ENCODE peak calls at places on chromosome 4, in nine cellular contexts. A is cardiac muscle cell, S is neural progenitor cell, U is ovary, Y is stomach, C is heart right ventricle, P is lower lobe of right lung, B is colonic mucosa, M is HCT116. F is an unnamed sample. For H3K4me1, the result is how much of the 10 kb centered on the place peaks cover.

GRCh38 chr4:86512631-86513030 is 81.5 kb upstream of the PTPN13 start:
- DNase-seq in A (no peak), S (no peak), U (no peak), Y (no peak), C (no peak), P (no peak), B (no peak), M (no peak), F (no peak)

GRCh38 chr4:147582386-147583077 is 34.7 kb upstream of the TMEM184C start:
- DNase-seq in A (no peak), S (no peak), U (no peak), Y (no peak), C (no peak), P (no peak), B (no peak), M (no peak), F (no peak)

GRCh38 chr4:102826105-102826889 is 1.1 kb downstream of the UBE2D3 start:
- DNase-seq in A (no peak), S (peak), U (no peak), Y (no peak), C (no peak), P (no peak), B (no peak), M (no peak), F (no peak)

GRCh38 chr4:82679531-82679930 is 117.7 kb upstream of the TMEM150C start:
- DNase-seq in A (no peak), S (peak), U (no peak), Y (no peak), C (no peak), P (no peak), B (no peak), M (no peak), F (no peak)

GRCh38 chr4:153731239-153731638 is 28.6 kb downstream of the RNF175 start:
- DNase-seq in A (peak), S (no peak), U (no peak), Y (no peak), C (no peak), P (no peak), B (no peak), M (no peak), F (no peak)

GRCh38 chr4:146255463-146255862 is 41.1 kb downstream of the REELD1 start:
- DNase-seq in A (peak), S (no peak), U (no peak), Y (no peak), C (no peak), P (no peak), B (no peak), M (no peak), F (no peak)

GRCh38 chr4:185761352-185762235 is 50.4 kb downstream of the SORBS2 start:
- DNase-seq in A (peak), S (no peak), U (no peak), Y (no peak), C (no peak), P (no peak), B (no peak), M (no peak), F (no peak)

GRCh38 chr4:167234388-167234881 is at the start of gene SPOCK3:
- DNase-seq in A (peak), S (peak), U (peak), Y (peak), C (peak), P (peak), B (no peak), M (peak), F (peak)

GRCh38 chr4:26490111-26490979 is at the start of gene CCKAR:
- DNase-seq in A (no peak), S (peak), U (no peak), Y (peak), C (no peak), P (no peak), B (no peak), M (no peak), F (no peak)

GRCh38 chr4:39061450-39061849 is 582 bp upstream of the KLHL5 start:
- DNase-seq in A (no peak), S (no peak), U (no peak), Y (no peak), C (no peak), P (no peak), B (no peak), M (no peak), F (no peak)

GRCh38 chr4:61619528-61619927 is 419.4 kb downstream of the ADGRL3 start:
- DNase-seq in A (no peak), S (no peak), U (no peak), Y (no peak), C (no peak), P (no peak), B (no peak), M (no peak), F (no peak)

GRCh38 chr4:155071962-155072361 is 136.5 kb upstream of the NPY2R start:
- DNase-seq in A (no peak), S (no peak), U (no peak), Y (no peak), C (no peak), P (no peak), B (no peak), M (no peak), F (no peak)

GRCh38 chr4:26858947-26859401 is 1.7 kb upstream of the STIM2 start:
- DNase-seq in A (no peak), S (no peak), U (no peak), Y (no peak), C (no peak), P (no peak), B (no peak), M (no peak), F (no peak)

GRCh38 chr4:146450524-146450923 is 71.2 kb downstream of the SLC10A7 start:
- DNase-seq in A (peak), S (no peak), U (no peak), Y (no peak), C (no peak), P (no peak), B (no peak), M (no peak), F (no peak)

GRCh38 chr4:38672247-38673071 is 8.5 kb downstream of the KLF3 start:
- DNase-seq in A (no peak), S (peak), U (peak), Y (no peak), C (no peak), P (no peak), B (peak), M (no peak), F (peak)

GRCh38 chr4:18641334-18641733 is 619.8 kb upstream of the LCORL start:
- DNase-seq in A (no peak), S (no peak), U (no peak), Y (no peak), C (no peak), P (no peak), B (no peak), M (no peak), F (no peak)

GRCh38 chr4:183758006-183758734 is 99.1 kb downstream of the TRAPPC11 start:
- DNase-seq in A (peak), S (peak), U (no peak), Y (no peak), C (peak), P (no peak), B (peak), M (no peak), F (peak)
- TF ChIP-seq CTCF in A (peak), S (peak), U (no peak), Y (no peak), C (peak), P (no peak), B (peak), M (peak), F (no peak)

DNA sequence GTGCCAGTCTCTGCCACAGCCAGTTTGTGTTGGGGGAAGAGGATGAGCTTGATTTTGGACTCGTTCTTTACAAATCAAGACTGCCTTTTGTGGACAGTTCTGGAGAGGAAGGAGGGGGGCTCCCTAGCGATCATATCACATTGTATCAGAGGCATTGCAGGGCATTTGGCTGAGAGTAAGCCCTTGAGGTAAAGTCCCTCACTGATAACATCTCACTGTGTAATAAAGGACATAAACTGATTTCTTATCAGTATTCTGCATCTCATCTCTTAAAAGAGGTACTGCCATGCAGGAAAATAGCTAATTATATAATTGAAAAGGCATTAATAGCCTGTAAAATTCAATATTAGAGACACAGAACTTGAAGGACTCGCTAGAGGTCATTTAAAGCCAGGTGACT is 6.1 kb upstream of the IGFBP7 start:
- DNase-seq in A (no peak), S (no peak), U (no peak), Y (no peak), C (no peak), P (no peak), B (no peak), M (no peak), F (no peak)
- H3K4me1 ChIP-seq in A (under half), S (under half), U (under half), Y (under half), C (under half), P (under half), B (under half), M (under half), F (under half)

DNA sequence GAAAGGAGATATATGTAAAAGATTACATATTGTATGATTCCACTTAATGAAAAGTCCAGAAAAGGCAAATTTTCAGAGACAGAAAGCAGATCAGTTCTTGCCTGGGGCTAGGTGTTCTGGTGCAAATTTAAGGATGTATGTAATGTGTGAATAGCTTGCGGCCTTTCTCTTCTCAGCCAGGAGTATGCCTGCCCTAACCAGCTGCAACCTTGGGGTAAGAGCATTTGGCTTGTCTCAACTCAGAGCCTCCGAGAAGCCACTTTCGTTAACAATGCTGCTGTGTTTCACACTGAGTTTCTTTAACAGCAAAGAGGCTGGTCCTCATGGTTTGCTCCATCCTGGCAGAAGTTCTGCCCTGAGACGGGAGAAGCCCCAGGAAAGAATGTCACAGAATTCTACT is 102.7 kb downstream of the SPCS3 start:
- DNase-seq in A (no peak), S (no peak), U (no peak), Y (no peak), C (no peak), P (no peak), B (no peak), M (no peak), F (no peak)
- TF ChIP-seq CTCF in A (no peak), S (no peak), U (no peak), Y (no peak), C (no peak), P (no peak), B (no peak), M (no peak), F (no peak)

DNA sequence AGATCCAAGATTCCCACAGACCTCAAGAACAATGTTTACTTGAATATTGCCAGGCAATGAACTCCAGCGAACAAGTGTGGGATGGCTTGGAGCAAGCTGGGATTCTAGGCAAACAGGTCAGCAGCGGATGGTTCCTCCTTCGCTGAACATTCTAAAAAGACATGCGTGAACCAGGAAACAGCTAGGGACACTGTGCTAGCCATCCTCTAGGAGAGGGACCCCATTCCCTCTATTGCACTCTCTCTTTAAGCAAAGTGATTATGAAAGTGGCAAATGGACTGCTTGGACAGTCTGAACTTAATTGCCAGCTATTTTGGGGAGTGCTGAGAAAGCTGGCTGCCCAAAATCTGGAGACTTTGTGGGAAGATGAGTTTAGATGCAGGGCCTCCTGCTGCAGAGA is 29.9 kb upstream of the TEC start:
- DNase-seq in A (no peak), S (no peak), U (no peak), Y (no peak), C (no peak), P (no peak), B (no peak), M (no peak), F (no peak)
- H3K4me1 ChIP-seq in A (under half), S (under half), U (under half), Y (under half), C (under half), P (under half), B (under half), M (under half), F (under half)

GRCh38 chr4:141215972-141216761 is 4.5 kb upstream of the ZNF330 start:
- DNase-seq in A (no peak), S (no peak), U (no peak), Y (no peak), C (no peak), P (no peak), B (no peak), M (no peak), F (no peak)
- TF ChIP-seq CTCF in A (no peak), S (no peak), U (no peak), Y (no peak), C (no peak), P (no peak), B (no peak), M (no peak), F (no peak)

GRCh38 chr4:42632653-42633382 is 24.1 kb downstream of the ATP8A1 start:
- DNase-seq in A (no peak), S (no peak), U (no peak), Y (no peak), C (no peak), P (no peak), B (no peak), M (no peak), F (no peak)
- H3K4me1 ChIP-seq in A (under half), S (under half), U (under half), Y (under half), C (under half), P (under half), B (under half), M (under half), F (under half)

GRCh38 chr4:48945981-48946380 is 39.4 kb upstream of the OCIAD2 start:
- DNase-seq in A (no peak), S (no peak), U (no peak), Y (no peak), C (no peak), P (no peak), B (no peak), M (no peak), F (no peak)

GRCh38 chr4:48949086-48949485 is 37.0 kb upstream of the CWH43 start:
- DNase-seq in A (no peak), S (no peak), U (no peak), Y (no peak), C (no peak), P (no peak), B (no peak), M (no peak), F (no peak)

GRCh38 chr4:48944659-48945290 is 38.2 kb upstream of the OCIAD2 start:
- DNase-seq in A (no peak), S (peak), U (no peak), Y (peak), C (no peak), P (no peak), B (peak), M (no peak), F (peak)

GRCh38 chr4:48949518-48950207 is 36.4 kb upstream of the CWH43 start:
- DNase-seq in A (no peak), S (no peak), U (no peak), Y (no peak), C (no peak), P (no peak), B (no peak), M (no peak), F (no peak)

GRCh38 chr4:48947731-48948130 is 38.3 kb upstream of the CWH43 start:
- DNase-seq in A (no peak), S (no peak), U (no peak), Y (no peak), C (no peak), P (no peak), B (no peak), M (no peak), F (no peak)
- TF ChIP-seq CTCF in A (no peak), S (peak), U (no peak), Y (no peak), C (no peak), P (no peak), B (no peak), M (peak), F (no peak)

GRCh38 chr4:7872264-7872771 is 67.3 kb downstream of the AFAP1 start:
- DNase-seq in A (peak), S (no peak), U (peak), Y (no peak), C (no peak), P (no peak), B (no peak), M (no peak), F (no peak)

GRCh38 chr4:7871356-7871755 is 68.3 kb downstream of the AFAP1 start:
- DNase-seq in A (no peak), S (no peak), U (no peak), Y (no peak), C (no peak), P (no peak), B (no peak), M (no peak), F (no peak)

GRCh38 chr4:7876096-7876993 is 63.3 kb downstream of the AFAP1 start:
- DNase-seq in A (peak), S (peak), U (no peak), Y (no peak), C (no peak), P (no peak), B (no peak), M (no peak), F (no peak)

GRCh38 chr4:7874838-7875237 is 64.8 kb downstream of the AFAP1 start:
- DNase-seq in A (no peak), S (no peak), U (no peak), Y (no peak), C (no peak), P (no peak), B (no peak), M (no peak), F (no peak)

DNA sequence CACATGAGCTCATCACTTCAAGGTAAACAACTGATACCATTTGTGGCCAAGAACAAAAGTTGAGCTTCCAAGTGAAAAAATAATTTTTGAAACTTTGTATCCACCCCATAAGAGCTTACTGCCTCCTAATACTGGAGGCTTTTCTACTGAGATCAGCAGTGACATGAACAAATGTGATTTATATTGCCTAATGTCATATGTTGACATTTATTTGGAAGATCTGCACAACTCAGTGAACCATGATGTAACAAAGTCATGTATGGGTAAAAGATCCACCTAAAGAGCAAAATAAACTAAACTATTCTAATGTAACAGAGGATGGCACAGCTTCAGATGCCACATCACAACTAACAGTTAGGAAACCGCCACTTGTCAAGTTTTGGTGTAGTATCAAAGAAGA is 65.8 kb downstream of the AFAP1 start:
- DNase-seq in A (no peak), S (no peak), U (no peak), Y (no peak), C (no peak), P (no peak), B (no peak), M (no peak), F (no peak)
- H3K4me1 ChIP-seq in A (under half), S (under half), U (under half), Y (half or more), C (under half), P (under half), B (under half), M (under half), F (under half)

GRCh38 chr4:55592014-55592413 is at the start of gene PDCL2:
- DNase-seq in A (no peak), S (peak), U (no peak), Y (no peak), C (no peak), P (no peak), B (no peak), M (no peak), F (no peak)
- TF ChIP-seq CTCF in A (no peak), S (no peak), U (no peak), Y (no peak), C (no peak), P (no peak), B (no peak), M (no peak), F (no peak)

GRCh38 chr4:150145950-150146340 is 67.7 kb downstream of the DCLK2 start:
- DNase-seq in A (no peak), S (no peak), U (no peak), Y (no peak), C (no peak), P (no peak), B (no peak), M (no peak), F (no peak)

GRCh38 chr4:150152764-150153163 is 74.5 kb downstream of the DCLK2 start:
- DNase-seq in A (peak), S (no peak), U (no peak), Y (no peak), C (no peak), P (no peak), B (no peak), M (no peak), F (no peak)

GRCh38 chr4:150145090-150145949 is 67.1 kb downstream of the DCLK2 start:
- DNase-seq in A (no peak), S (no peak), U (no peak), Y (no peak), C (no peak), P (no peak), B (no peak), M (no peak), F (no peak)

GRCh38 chr4:150150545-150151156 is 72.4 kb downstream of the DCLK2 start:
- DNase-seq in A (no peak), S (peak), U (no peak), Y (no peak), C (peak), P (no peak), B (no peak), M (no peak), F (no peak)

DNA sequence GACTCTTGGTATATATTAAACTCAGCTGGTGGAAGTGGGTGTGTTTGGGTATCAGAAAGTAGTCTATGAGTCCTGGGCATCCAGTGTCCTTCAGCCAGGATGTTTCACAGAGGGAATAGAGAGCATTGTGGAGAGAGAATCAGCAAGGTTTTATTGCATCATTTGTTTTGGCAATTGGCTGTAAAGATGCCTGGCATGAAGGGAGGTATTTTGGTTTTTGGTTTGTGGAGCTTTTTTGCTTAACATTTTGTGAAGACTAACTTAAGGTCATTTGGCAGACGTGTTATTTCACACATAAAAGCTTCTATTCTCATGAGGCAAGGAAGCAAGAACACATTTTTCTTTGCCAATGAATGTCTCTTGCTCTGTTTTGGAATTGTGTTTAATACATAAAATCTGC is 71.1 kb downstream of the DCLK2 start:
- DNase-seq in A (peak), S (no peak), U (peak), Y (no peak), C (no peak), P (no peak), B (no peak), M (no peak), F (no peak)
- H3K4me1 ChIP-seq in A (under half), S (under half), U (under half), Y (under half), C (under half), P (under half), B (under half), M (under half), F (under half)

F was measured in adrenal gland.